ENCODE peak calls at places on chromosomes 13 and 19, in ten cellular contexts. Q, I, U, W, Y, J, E, D, K and L are unnamed samples.

GRCh38 chr13:47890146-47890814 is 110.8 kb downstream of the SUCLA2 start:
- DNase-seq in Q (no peak), Y (no peak), E (peak), K (no peak), W (no peak), J (no peak), U (peak), I (no peak), D (no peak), L (no peak)

GRCh38 chr19:4267901-4268815 is 10.9 kb upstream of the SHD start:
- DNase-seq in I (no peak), U (no peak), Y (no peak), K (no peak), D (no peak), Q (no peak), J (no peak), E (no peak), W (no peak), L (no peak)

GRCh38 chr13:42071667-42072419 is 23.4 kb downstream of the DGKH start:
- DNase-seq in K (no peak), Y (no peak), U (no peak), J (no peak), D (no peak), W (no peak), E (peak), Q (no peak), I (no peak), L (peak)

GRCh38 chr13:51549050-51549449 is 35.2 kb upstream of the WDFY2 start:
- DNase-seq in E (no peak), W (no peak), D (no peak), J (no peak), K (no peak), Q (no peak), U (no peak), I (no peak), Y (no peak), L (no peak)

GRCh38 chr13:40503966-40504591 is 162.4 kb downstream of the FOXO1 start:
- DNase-seq in Q (peak), U (no peak), E (peak), D (no peak), J (no peak), Y (peak), I (peak), K (no peak), W (peak), L (peak)

GRCh38 chr19:53982056-53982455 is 9.4 kb upstream of the CACNG6 start:
- DNase-seq in J (no peak), U (no peak), Q (no peak), D (no peak), E (no peak), I (no peak), K (no peak), Y (no peak), W (no peak), L (no peak)

GRCh38 chr13:99151516-99151915 is 49.1 kb upstream of the UBAC2 start:
- DNase-seq in I (peak), K (no peak), J (no peak), D (no peak), W (peak), Y (peak), Q (no peak), E (peak), U (peak), L (peak)

GRCh38 chr13:40158218-40158617 is 502.8 kb downstream of the COG6 start:
- DNase-seq in E (peak), J (no peak), Q (no peak), W (no peak), D (no peak), Y (no peak), K (no peak), U (peak), I (peak), L (no peak)

GRCh38 chr13:91313103-91313502 is 34.4 kb upstream of the MIR17HG start:
- DNase-seq in U (peak), Q (no peak), K (no peak), I (peak), Y (no peak), W (no peak), D (no peak), J (peak), E (peak), L (no peak)

GRCh38 chr19:35776102-35776788 is 881 bp downstream of the ARHGAP33 start:
- DNase-seq in K (no peak), Q (no peak), I (no peak), Y (no peak), U (no peak), D (no peak), J (peak), W (no peak), E (no peak), L (no peak)

GRCh38 chr13:99962242-99962641 is 9.3 kb downstream of the ZIC5 start:
- DNase-seq in E (no peak), Q (no peak), D (no peak), U (no peak), K (peak), J (no peak), W (no peak), Y (no peak), I (no peak), L (no peak)

GRCh38 chr13:29676535-29676934 is 81.0 kb upstream of the SLC7A1 start:
- DNase-seq in D (no peak), E (peak), K (no peak), W (no peak), J (no peak), U (no peak), Y (no peak), I (peak), Q (no peak), L (no peak)

GRCh38 chr13:101942535-101943157 is 459.2 kb downstream of the FGF14 start:
- DNase-seq in Q (no peak), E (no peak), W (no peak), D (no peak), Y (no peak), K (no peak), I (no peak), J (no peak), U (no peak), L (no peak)

GRCh38 chr13:29901714-29902631 is 51.6 kb upstream of the UBL3 start:
- DNase-seq in D (peak), J (no peak), K (no peak), E (peak), Y (peak), Q (no peak), I (peak), W (peak), U (peak), L (peak)

GRCh38 chr13:110779046-110779445 is 65.5 kb downstream of the ING1 start:
- DNase-seq in Q (no peak), E (no peak), J (no peak), W (no peak), D (no peak), U (no peak), Y (no peak), K (no peak), I (no peak), L (no peak)

GRCh38 chr13:107734891-107735620 is 480.3 kb downstream of the LIG4 start:
- DNase-seq in J (peak), D (no peak), I (no peak), E (no peak), Y (no peak), K (no peak), Q (no peak), W (no peak), U (no peak), L (no peak)

GRCh38 chr19:11227201-11227886 is 12.1 kb upstream of the ANGPTL8 start:
- DNase-seq in W (peak), U (no peak), E (no peak), Y (no peak), Q (no peak), J (no peak), D (no peak), I (no peak), K (no peak), L (no peak)

GRCh38 chr13:112947796-112948195 is 21.2 kb upstream of the MCF2L start:
- DNase-seq in U (no peak), D (no peak), I (no peak), K (no peak), E (no peak), Q (no peak), J (no peak), W (no peak), Y (no peak), L (no peak)

GRCh38 chr13:51950722-51951121 is 60.5 kb downstream of the ATP7B start:
- DNase-seq in E (peak), J (no peak), W (no peak), D (no peak), Q (no peak), K (no peak), I (no peak), Y (no peak), U (peak), L (no peak)

GRCh38 chr19:16347706-16348105 is 23.1 kb downstream of the KLF2 start:
- DNase-seq in W (no peak), D (no peak), Q (no peak), E (no peak), I (no peak), K (no peak), J (no peak), Y (no peak), U (no peak), L (no peak)

GRCh38 chr19:8213827-8214672 is 4.9 kb downstream of the CERS4 start:
- DNase-seq in J (no peak), I (no peak), K (no peak), D (no peak), U (no peak), Y (no peak), W (no peak), E (no peak), Q (no peak), L (no peak)

GRCh38 chr19:3471954-3472655 is 8.2 kb downstream of the SMIM24 start:
- DNase-seq in J (no peak), W (peak), E (no peak), I (no peak), D (peak), U (peak), Q (no peak), Y (no peak), K (no peak), L (no peak)

GRCh38 chr13:68676513-68677115 is 1431.0 kb upstream of the ATXN8OS start:
- DNase-seq in W (no peak), K (no peak), Y (no peak), E (no peak), D (no peak), Q (no peak), U (no peak), I (no peak), J (no peak), L (no peak)

GRCh38 chr13:78160793-78161192 is 242.2 kb upstream of the EDNRB start:
- DNase-seq in E (peak), W (no peak), Y (peak), I (peak), J (no peak), K (no peak), Q (no peak), D (no peak), U (no peak), L (peak)

GRCh38 chr19:53537523-53538377 is at the start of gene ZNF331:
- DNase-seq in Q (peak), W (peak), I (peak), D (peak), J (peak), Y (no peak), K (no peak), U (peak), E (peak), L (no peak)

GRCh38 chr19:46386151-46386550 is 27.2 kb downstream of the CCDC8 start:
- DNase-seq in D (no peak), E (no peak), U (no peak), K (no peak), Q (no peak), W (no peak), Y (no peak), J (no peak), I (no peak), L (no peak)